ENCODE peak calls at places on chromosomes 7 and 10, in five cellular contexts. R, F, B, Y and J are unnamed samples. For H3K4me1, the result is how much of the 10 kb centered on the place peaks cover.

GRCh38 chr7:98286093-98286525 is 4.6 kb downstream of the BRI3 start:
- DNase-seq in R (no peak), F (peak), B (peak), Y (no peak), J (no peak)

GRCh38 chr7:116524609-116525297 is at the start of gene CAV1:
- DNase-seq in R (no peak), F (peak), B (peak), Y (peak), J (peak)

GRCh38 chr7:128053023-128053422 is 21.8 kb upstream of the LRRC4 start:
- DNase-seq in R (no peak), F (no peak), B (peak), Y (peak), J (peak)

GRCh38 chr10:5550621-5551530 is 26.1 kb downstream of the CALML3 start:
- DNase-seq in R (no peak), F (peak), B (peak), Y (no peak), J (no peak)

GRCh38 chr10:22271786-22272185 is 44.4 kb upstream of the COMMD3 start:
- DNase-seq in R (no peak), F (no peak), B (no peak), Y (no peak), J (no peak)

GRCh38 chr7:120916538-120916937 is 34.0 kb upstream of the ING3 start:
- DNase-seq in R (no peak), F (no peak), B (no peak), Y (no peak), J (no peak)

GRCh38 chr7:33986951-33987948 is 81.9 kb downstream of the BMPER start:
- DNase-seq in R (no peak), F (no peak), B (peak), Y (no peak), J (no peak)

GRCh38 chr10:60798870-60799269 is 20.6 kb downstream of the CDK1 start:
- DNase-seq in R (no peak), F (no peak), B (no peak), Y (no peak), J (no peak)

GRCh38 chr10:113068178-113068890 is 118.3 kb downstream of the TCF7L2 start:
- DNase-seq in R (no peak), F (no peak), B (no peak), Y (no peak), J (no peak)

DNA sequence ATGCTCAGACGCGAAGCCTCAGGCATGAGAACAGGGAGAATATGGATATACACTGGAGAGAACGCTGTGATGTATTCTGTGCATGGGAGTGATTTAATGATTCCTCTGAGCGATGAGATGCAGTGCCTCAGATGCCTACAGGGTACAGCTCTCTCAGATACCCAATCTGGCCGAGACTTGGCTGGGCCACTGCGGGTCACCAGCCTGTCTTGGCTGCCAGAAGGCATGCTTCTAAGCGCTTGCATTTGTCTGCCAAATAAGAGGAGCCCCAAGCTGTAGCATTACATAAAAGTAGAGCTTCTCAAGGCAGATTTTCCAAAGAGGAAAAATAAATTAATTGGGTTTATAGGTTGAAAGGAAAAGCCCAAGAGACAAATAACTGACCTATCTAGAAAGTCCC is 238.0 kb downstream of the RELN start:
- DNase-seq in R (no peak), F (no peak), B (no peak), Y (no peak), J (no peak)
- H3K4me3 ChIP-seq in R (no peak), F (no peak), B (no peak), Y (no peak), J (no peak)

DNA sequence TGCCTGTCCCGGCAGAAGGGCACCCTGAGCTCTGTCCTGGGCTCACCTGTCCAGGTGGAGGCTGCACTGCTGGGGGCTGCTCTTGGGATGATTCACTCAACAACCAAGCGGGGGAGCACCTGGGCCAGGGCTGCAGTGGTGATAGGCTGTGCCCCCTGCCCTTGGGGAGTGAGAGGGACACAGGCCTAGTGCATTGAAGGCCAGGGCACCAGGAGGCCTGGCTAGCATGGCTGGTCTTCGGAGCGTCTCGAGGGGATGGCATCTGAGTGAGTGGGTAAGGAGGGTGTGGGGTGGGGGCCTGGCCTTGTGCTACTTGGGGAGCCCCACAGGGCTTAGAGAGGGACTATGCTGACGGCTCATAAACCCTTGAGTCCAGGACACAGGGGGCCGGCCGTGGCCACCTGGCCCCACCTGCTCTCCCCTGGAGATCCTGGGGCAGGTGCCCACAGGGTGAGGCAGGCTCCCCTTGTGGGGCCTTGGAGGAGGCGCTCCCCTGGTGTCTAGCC is 3.1 kb downstream of the PWWP2B start:
- DNase-seq in R (no peak), F (peak), B (no peak), Y (no peak), J (no peak)
- H3K4me1 ChIP-seq in R (under half), F (half or more), B (under half), Y (under half), J (under half)

GRCh38 chr7:23450518-23450917 is 19.8 kb downstream of the IGF2BP3 start:
- DNase-seq in R (no peak), F (no peak), B (no peak), Y (no peak), J (no peak)
- H3K4me3 ChIP-seq in R (no peak), F (no peak), B (no peak), Y (no peak), J (no peak)

GRCh38 chr10:91630592-91630991 is 2.3 kb downstream of the PPP1R3C start:
- DNase-seq in R (no peak), F (no peak), B (no peak), Y (no peak), J (no peak)
- H3K4me1 ChIP-seq in R (under half), F (under half), B (under half), Y (under half), J (under half)

GRCh38 chr7:155373359-155374273 is 75.9 kb downstream of the INSIG1 start:
- DNase-seq in R (no peak), F (no peak), B (peak), Y (no peak), J (no peak)

GRCh38 chr7:155372782-155373358 is 75.2 kb downstream of the INSIG1 start:
- DNase-seq in R (no peak), F (no peak), B (no peak), Y (no peak), J (no peak)

GRCh38 chr7:155369766-155370165 is 72.1 kb downstream of the INSIG1 start:
- DNase-seq in R (no peak), F (no peak), B (no peak), Y (no peak), J (no peak)

GRCh38 chr7:155371331-155371883 is 73.7 kb downstream of the INSIG1 start:
- DNase-seq in R (no peak), F (no peak), B (no peak), Y (no peak), J (no peak)

GRCh38 chr7:155371884-155372781 is 74.5 kb downstream of the INSIG1 start:
- DNase-seq in R (no peak), F (no peak), B (no peak), Y (no peak), J (no peak)
- H3K4me3 ChIP-seq in R (no peak), F (no peak), B (no peak), Y (no peak), J (no peak)

GRCh38 chr7:80593869-80594587 is 44.4 kb upstream of the CD36 start:
- DNase-seq in R (no peak), F (peak), B (peak), Y (no peak), J (no peak)
- H3K4me1 ChIP-seq in R (under half), F (under half), B (under half), Y (under half), J (under half)

DNA sequence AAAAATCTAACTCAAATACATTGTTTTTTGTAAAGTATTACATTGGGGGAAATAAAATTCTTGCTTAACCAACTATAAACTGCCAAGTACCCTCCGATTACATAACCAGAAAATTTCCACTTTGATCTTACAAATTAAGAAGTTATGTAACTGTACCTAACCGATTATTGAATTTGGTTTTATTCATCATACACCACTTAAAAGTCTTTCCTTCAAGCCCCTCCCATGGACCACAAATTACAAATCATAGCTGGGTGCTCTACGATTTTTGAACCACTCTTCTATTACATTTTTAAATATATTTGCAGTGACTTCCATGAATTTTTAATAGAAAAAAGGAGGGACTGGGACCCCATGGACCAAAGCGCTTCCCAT is 638 bp downstream of the ZNF680 start:
- DNase-seq in R (no peak), F (no peak), B (no peak), Y (no peak), J (peak)
- H3K4me3 ChIP-seq in R (peak), F (peak), B (peak), Y (peak), J (peak)

GRCh38 chr10:110413903-110414562 is 83.7 kb upstream of the DUSP5 start:
- DNase-seq in R (no peak), F (no peak), B (peak), Y (no peak), J (no peak)
- H3K4me1 ChIP-seq in R (under half), F (under half), B (half or more), Y (under half), J (under half)